ENCODE peak calls at places on chromosome 21, in five cellular contexts. Y is neural crest cell, U is A549, L is epithelial cell of esophagus, E is GM12865. T is an unnamed sample.

GRCh38 chr21:25507522-25507921 is 99.8 kb downstream of the MRPL39 start:
- DNase-seq in Y (no peak), U (no peak), L (peak), E (peak), T (peak)

GRCh38 chr21:25453524-25453923 is 153.8 kb downstream of the MRPL39 start:
- DNase-seq in Y (no peak), U (no peak), L (no peak), E (no peak), T (no peak)

GRCh38 chr21:42309753-42310213 is 5.4 kb downstream of the TFF3 start:
- DNase-seq in Y (peak), U (peak), L (peak), E (peak), T (peak)

GRCh38 chr21:41500931-41501381 is 7.0 kb downstream of the TMPRSS2 start:
- DNase-seq in Y (no peak), U (no peak), L (no peak), E (no peak), T (no peak)

GRCh38 chr21:41965447-41966340 is 11.9 kb upstream of the C2CD2 start:
- DNase-seq in Y (no peak), U (no peak), L (no peak), E (no peak), T (no peak)

GRCh38 chr21:24280591-24280990 is 1326.7 kb downstream of the MRPL39 start:
- DNase-seq in Y (no peak), U (no peak), L (no peak), E (no peak), T (no peak)

GRCh38 chr21:14581902-14582457 is 35.9 kb upstream of the SAMSN1 start:
- DNase-seq in Y (no peak), U (no peak), L (no peak), E (no peak), T (no peak)

GRCh38 chr21:36104306-36105300 is 30.3 kb upstream of the CBR3 start:
- DNase-seq in Y (peak), U (no peak), L (peak), E (peak), T (peak)

GRCh38 chr21:32907521-32907920 is 118.2 kb upstream of the OLIG2 start:
- DNase-seq in Y (no peak), U (no peak), L (no peak), E (no peak), T (no peak)

GRCh38 chr21:23963454-23963853 is 1643.8 kb downstream of the MRPL39 start:
- DNase-seq in Y (no peak), U (no peak), L (peak), E (no peak), T (peak)

GRCh38 chr21:39649526-39649925 is 36.8 kb downstream of the B3GALT5 start:
- DNase-seq in Y (no peak), U (no peak), L (no peak), E (no peak), T (no peak)

GRCh38 chr21:38492002-38492401 is 6.3 kb downstream of the ERG start:
- DNase-seq in Y (no peak), U (no peak), L (no peak), E (no peak), T (no peak)

GRCh38 chr21:36297555-36297937 is 22.5 kb upstream of the MORC3 start:
- DNase-seq in Y (no peak), U (no peak), L (no peak), E (peak), T (no peak)

GRCh38 chr21:26085100-26085499 is 85.5 kb downstream of the APP start:
- DNase-seq in Y (no peak), U (no peak), L (no peak), E (no peak), T (no peak)

GRCh38 chr21:25898671-25899070 is 163.9 kb downstream of the GABPA start:
- DNase-seq in Y (no peak), U (no peak), L (peak), E (no peak), T (no peak)

GRCh38 chr21:38869946-38870345 is 64.2 kb downstream of the ETS2 start:
- DNase-seq in Y (no peak), U (no peak), L (peak), E (no peak), T (no peak)

GRCh38 chr21:15978158-15978805 is 248.5 kb downstream of the USP25 start:
- DNase-seq in Y (no peak), U (no peak), L (peak), E (no peak), T (no peak)

DNA sequence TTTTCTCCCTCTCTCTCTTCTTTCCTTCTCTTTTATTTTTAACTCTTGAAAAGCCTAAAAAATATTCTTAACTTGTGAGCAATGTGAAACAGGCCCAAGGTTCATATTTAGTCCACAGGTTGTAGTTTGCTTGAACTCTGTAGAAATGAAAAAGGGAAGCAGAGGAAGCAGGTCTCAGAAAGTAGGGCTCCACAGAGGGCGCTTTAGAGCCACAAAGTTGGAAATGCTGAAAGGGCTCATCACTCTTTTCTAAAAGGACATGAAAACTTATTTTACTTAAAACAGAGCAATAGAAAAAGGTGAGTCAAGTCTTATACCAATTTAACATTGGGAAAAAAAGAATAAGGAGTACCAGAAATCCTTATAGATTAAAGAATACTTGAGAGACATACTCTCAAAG is 247.0 kb downstream of the USP25 start:
- DNase-seq in Y (peak), U (no peak), L (no peak), E (no peak), T (peak)
- TF ChIP-seq CTCF in Y (peak), U (peak), L (peak), E (no peak), T (no peak)

GRCh38 chr21:31476551-31477120 is 132.6 kb upstream of the TIAM1 start:
- DNase-seq in Y (no peak), U (peak), L (no peak), E (no peak), T (no peak)
- TF ChIP-seq CTCF in Y (no peak), U (no peak), L (no peak), E (no peak), T (no peak)

DNA sequence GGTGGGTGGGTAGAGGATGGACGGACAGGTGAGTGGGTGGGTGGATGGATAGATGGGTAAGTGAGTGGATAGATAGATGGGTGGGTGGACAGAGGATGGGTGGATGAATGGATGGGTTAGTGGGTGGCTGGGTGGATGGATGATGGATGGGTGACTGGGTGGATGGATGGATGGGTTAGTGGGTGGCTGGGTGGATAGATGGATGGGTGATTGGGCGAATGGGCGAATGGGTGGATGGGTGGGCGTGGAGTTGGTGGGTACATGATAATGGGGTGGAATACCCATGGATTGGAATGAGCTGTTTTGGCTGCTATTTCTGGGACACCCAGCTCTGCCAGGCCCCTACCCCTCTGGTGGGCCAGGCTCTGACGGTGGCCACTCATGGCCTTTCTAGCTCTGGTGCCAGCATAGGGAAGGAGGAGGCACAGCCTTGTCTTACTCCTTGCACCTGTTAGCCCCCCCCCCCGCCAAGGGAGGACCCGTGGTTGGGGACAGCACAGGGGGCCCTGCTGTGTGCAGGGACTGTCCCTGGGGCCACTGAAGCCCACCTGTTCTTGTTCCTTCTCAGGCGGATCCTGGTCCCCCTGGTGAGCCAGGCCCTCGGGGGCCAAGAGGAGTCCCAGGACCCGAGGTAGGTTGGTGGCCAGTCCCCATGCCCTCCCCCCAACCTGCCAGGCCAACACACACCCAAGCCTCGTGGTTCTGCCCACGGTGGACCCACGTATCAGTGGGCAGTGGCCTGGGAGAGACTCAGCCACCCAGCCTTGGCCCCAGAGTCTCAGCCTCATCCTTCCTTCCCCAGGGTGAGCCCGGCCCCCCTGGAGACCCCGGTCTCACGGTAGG is 26.4 kb downstream of the COL6A2 start:
- DNase-seq in Y (no peak), U (no peak), L (no peak), E (no peak), T (no peak)
- TF ChIP-seq CTCF in Y (no peak), U (no peak), L (no peak), E (no peak), T (no peak)

DNA sequence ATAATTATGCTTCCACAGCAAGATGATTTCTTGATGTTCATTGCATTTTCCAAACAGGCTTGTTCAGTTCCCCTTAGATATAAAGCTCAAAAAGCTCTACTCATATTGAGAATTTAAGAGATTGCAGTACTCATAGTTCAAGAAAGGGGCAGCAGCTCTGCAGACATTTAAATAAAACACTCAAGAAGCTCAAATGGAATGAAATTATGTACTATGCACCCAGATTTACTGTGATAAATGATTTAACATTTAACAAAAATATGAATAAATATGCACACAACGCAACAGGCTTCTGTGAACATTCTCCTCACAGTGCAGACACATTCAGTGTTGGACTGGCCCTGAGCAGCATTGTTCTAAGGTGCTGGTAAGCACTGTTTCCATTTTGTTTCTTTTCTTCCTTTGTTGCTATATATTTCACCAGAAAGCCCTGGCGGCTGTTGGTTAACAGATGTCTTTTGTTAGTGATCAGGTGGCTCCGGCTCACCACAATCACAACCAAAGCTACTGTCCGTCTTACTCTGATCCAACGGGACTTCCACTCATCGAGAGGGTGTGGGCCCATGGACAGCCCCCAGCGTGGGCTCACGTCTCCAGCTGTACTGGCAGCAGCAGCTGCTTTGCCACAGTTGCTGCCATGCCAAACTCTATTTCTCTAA is 1440.3 kb downstream of the NCAM2 start:
- DNase-seq in Y (no peak), U (no peak), L (no peak), E (no peak), T (no peak)
- TF ChIP-seq CTCF in Y (peak), U (no peak), L (no peak), E (no peak), T (no peak)

DNA sequence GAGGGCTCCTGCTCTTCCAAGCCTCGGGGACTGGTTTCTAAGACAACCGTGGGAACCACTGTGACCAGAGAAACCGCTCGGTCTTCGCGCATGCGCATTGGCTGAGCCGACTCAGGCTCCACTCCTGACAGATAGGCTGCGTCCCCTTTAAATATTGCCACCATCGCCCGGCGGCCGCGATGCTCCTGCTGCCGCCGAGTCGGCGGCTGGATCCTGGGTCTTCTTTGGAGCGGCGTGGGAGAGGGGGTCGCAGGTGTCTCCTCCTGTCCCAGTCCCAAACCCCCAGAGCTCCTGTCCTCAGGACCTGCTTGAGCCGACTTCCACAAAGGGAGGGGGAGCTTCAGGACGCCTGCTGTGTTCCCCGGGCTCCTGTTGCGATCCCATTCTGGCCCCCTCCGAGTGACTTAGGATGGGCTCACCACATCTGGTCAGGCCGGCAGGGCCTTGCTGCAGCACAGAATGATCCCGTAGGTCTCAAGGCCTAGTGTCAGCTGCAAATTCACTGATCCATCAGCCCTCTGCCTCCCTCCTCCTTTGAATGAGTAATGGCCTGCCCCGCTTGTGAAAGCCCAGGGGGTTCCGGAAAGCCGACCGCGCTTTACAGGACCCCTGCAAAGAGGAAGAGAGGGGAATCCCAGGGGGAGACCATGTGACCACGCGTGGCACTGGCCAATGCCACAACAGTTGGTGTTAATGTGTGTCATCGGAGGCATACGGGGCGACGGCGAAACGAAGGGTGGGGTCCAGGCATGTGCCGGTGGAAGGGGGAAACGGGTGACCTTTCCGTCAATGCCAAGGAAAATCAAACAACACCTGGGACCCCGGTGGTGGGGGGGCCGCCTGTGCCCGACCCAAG is 683.2 kb upstream of the TPTE start:
- DNase-seq in Y (no peak), U (no peak), L (no peak), E (no peak), T (no peak)
- TF ChIP-seq CTCF in Y (no peak), U (no peak), L (no peak), E (no peak), T (no peak)

GRCh38 chr21:45270306-45270821 is 17.3 kb downstream of the POFUT2 start:
- DNase-seq in Y (no peak), U (no peak), L (no peak), E (no peak), T (no peak)
- TF ChIP-seq CTCF in Y (no peak), U (no peak), L (peak), E (no peak), T (no peak)

DNA sequence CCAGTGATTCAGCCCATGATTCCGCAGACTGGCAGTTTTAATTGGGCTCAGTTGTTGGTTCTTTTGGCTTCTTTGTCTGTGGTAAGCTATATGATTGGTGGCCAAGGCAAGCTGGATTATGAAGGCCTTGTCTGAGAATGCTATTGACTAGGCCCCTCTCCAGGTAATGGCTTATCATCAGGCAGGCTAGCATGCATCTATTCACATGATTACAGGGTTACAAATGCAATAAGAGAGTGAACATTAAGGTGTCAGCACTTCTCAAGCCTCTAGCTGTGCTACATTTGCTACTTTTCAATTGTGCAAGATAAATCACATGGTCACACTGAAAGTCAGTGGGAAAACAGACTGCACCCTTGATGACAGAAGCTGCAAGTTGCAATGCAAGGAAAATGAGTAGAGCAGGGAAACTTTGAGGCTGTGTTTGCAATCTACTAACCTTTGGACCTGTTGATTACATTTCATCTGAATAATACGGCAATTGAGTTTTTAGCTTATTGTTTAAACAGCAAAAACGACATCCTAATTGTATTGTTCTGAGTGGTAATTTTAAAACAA is 550.9 kb upstream of the TMPRSS15 start:
- DNase-seq in Y (no peak), U (no peak), L (no peak), E (no peak), T (no peak)
- TF ChIP-seq CTCF in Y (no peak), U (no peak), L (no peak), E (no peak), T (no peak)

DNA sequence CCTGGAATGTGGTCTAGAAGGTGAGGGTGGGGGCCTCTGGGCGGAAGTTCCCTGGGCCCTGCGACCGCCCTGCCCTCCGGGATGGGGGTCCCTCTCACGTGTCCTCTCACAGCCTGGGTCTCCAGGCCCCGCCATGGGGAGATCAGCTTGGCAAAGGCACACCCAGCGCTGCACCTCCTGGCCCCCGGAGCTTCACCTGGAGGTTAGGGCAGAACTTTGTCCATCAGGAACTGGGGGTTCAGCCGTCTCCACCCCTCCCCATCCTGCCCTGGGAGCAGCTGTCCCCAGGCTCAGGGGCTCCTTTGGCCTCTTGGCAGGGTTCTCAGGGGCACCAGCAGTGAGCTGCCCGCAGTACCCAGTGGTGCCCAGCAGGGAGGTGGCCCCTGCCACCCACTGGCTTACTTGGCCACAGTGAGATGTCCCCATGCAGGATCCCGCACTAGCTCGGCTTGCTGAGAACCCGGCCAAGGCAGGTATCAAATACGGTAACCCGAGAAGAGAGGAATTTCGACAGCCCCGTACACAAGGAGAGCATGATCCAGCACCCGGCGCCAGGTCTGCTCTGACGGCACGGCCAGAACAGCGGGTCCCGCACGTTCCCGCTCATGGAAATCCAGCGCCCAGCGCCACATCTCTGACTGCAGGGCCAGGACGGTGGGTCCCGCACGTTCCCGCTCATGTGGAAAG is 36.7 kb downstream of the RRP1 start:
- DNase-seq in Y (no peak), U (no peak), L (no peak), E (no peak), T (no peak)
- TF ChIP-seq CTCF in Y (peak), U (no peak), L (no peak), E (peak), T (peak)

T was measured in MCF 10A.